ENCODE peak calls at places on chromosomes 4 and X, in six cellular contexts. A, W, T, R, M and S are unnamed samples.

GRCh38 chr4:176563591-176563990 is 229.1 kb downstream of the VEGFC start:
- DNase-seq in A (no peak), W (peak), M (no peak), T (peak), R (no peak), S (peak)

GRCh38 chr4:180925800-180926199 is 1317.4 kb upstream of the TENM3 start:
- DNase-seq in A (no peak), R (no peak), W (peak), T (peak), M (no peak), S (peak)

GRCh38 chrX:111914398-111915092 is 38.6 kb downstream of the TRPC5OS start:
- DNase-seq in A (no peak), R (no peak), W (no peak), T (peak), M (no peak), S (no peak)

GRCh38 chr4:139014391-139015268 is 951 bp upstream of the NOCT start:
- DNase-seq in M (no peak), A (peak), R (no peak), W (peak), T (peak), S (peak)

GRCh38 chr4:185529413-185529812 is 5.9 kb downstream of the PDLIM3 start:
- DNase-seq in T (no peak), R (no peak), M (no peak), A (no peak), W (no peak), S (no peak)

GRCh38 chrX:95059909-95060308 is 1385.9 kb downstream of the FAM133A start:
- DNase-seq in W (no peak), A (no peak), R (no peak), T (no peak), M (no peak), S (no peak)

GRCh38 chrX:47283015-47283771 is 50.4 kb downstream of the USP11 start:
- DNase-seq in A (no peak), T (peak), M (peak), R (no peak), W (peak), S (peak)

GRCh38 chr4:56863441-56864129 is 42.1 kb upstream of the SPINK2 start:
- DNase-seq in M (no peak), A (no peak), W (no peak), T (no peak), R (no peak), S (no peak)

GRCh38 chrX:21412883-21413282 is 38.7 kb downstream of the CNKSR2 start:
- DNase-seq in M (no peak), R (no peak), A (no peak), T (peak), W (peak), S (peak)

GRCh38 chr4:107893171-107894137 is 37.9 kb upstream of the CYP2U1 start:
- DNase-seq in W (peak), R (no peak), A (no peak), M (no peak), T (peak), S (peak)

GRCh38 chr4:94461506-94461905 is 9.8 kb downstream of the PDLIM5 start:
- DNase-seq in A (no peak), M (no peak), R (no peak), T (no peak), W (no peak), S (no peak)

GRCh38 chrX:46627700-46628405 is 54.3 kb downstream of the CHST7 start:
- DNase-seq in A (no peak), W (peak), R (no peak), T (no peak), M (no peak), S (no peak)

GRCh38 chrX:111515298-111515697 is 3.9 kb downstream of the SERTM2 start:
- DNase-seq in T (no peak), W (no peak), M (no peak), A (no peak), R (no peak), S (no peak)

GRCh38 chrX:118523920-118524319 is 28.3 kb downstream of the DOCK11 start:
- DNase-seq in R (no peak), A (no peak), M (no peak), T (no peak), W (no peak), S (no peak)

GRCh38 chr4:7186081-7186480 is 6.3 kb upstream of the SORCS2 start:
- DNase-seq in A (no peak), T (no peak), W (no peak), M (peak), R (peak), S (no peak)

GRCh38 chr4:3736806-3737205 is 29.4 kb upstream of the ADRA2C start:
- DNase-seq in R (no peak), T (no peak), M (no peak), W (no peak), A (no peak), S (no peak)

GRCh38 chrX:12002876-12003275 is 135.4 kb upstream of the FRMPD4 start:
- DNase-seq in M (no peak), W (no peak), R (no peak), A (no peak), T (no peak), S (no peak)

GRCh38 chrX:33330798-33331197 is 119.4 kb upstream of the DMD start:
- DNase-seq in T (no peak), A (no peak), W (no peak), M (no peak), R (no peak), S (no peak)

GRCh38 chr4:143768007-143768591 is 67.6 kb upstream of the FREM3 start:
- DNase-seq in T (peak), M (no peak), W (peak), A (no peak), R (no peak), S (peak)

GRCh38 chrX:119870626-119871131 is 854 bp downstream of the RNF113A start:
- DNase-seq in M (peak), T (peak), W (peak), A (no peak), R (peak), S (no peak)

GRCh38 chr4:130074096-130074495 is 978.1 kb downstream of the C4orf33 start:
- DNase-seq in A (no peak), W (no peak), M (no peak), T (no peak), R (no peak), S (no peak)

GRCh38 chr4:176927664-176928063 is 134.9 kb upstream of the VEGFC start:
- DNase-seq in T (peak), M (no peak), W (peak), R (no peak), A (peak), S (peak)

GRCh38 chr4:166506051-166506450 is 633.0 kb downstream of the TLL1 start:
- DNase-seq in A (no peak), M (no peak), T (no peak), W (no peak), R (no peak), S (no peak)

GRCh38 chrX:7552758-7553157 is 290.2 kb upstream of the VCX start:
- DNase-seq in T (no peak), W (no peak), R (no peak), M (no peak), A (no peak), S (no peak)

DNA sequence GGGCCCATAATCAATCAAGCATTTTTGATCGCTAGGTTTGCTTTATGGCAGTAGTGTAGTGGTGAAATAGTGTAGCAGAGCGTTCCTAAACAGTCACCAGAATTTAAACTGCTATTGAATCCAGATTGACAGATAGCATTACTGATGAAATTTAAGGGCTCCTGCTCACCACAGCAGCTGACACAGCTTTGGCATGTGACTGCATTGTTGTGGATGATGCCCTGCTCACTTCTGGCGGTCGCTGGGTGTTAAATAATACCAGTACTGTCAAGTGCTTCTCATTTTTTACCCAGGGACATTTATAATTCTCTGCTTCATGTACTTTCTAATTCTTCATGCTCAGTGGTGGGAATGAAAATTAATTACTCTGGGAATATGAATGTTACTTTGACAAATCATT is 102.0 kb upstream of the ARHGAP24 start:
- DNase-seq in T (no peak), W (no peak), R (no peak), M (no peak), A (no peak), S (no peak)
- H3K4me3 ChIP-seq in T (no peak), W (no peak), R (no peak), M (no peak), A (no peak), S (no peak)

GRCh38 chr4:40916880-40917279 is 167.1 kb downstream of the NSUN7 start:
- DNase-seq in T (peak), R (no peak), W (no peak), A (no peak), M (peak), S (no peak)
- TF ChIP-seq CTCF in T (peak), R (no peak), W (peak), A (no peak), M (no peak), S (peak)

GRCh38 chrX:134457708-134458107 is 2.3 kb upstream of the HPRT1 start:
- DNase-seq in R (no peak), T (no peak), M (no peak), A (no peak), W (no peak), S (no peak)
- H3K4me3 ChIP-seq in R (no peak), T (no peak), M (no peak), A (no peak), W (no peak), S (no peak)

DNA sequence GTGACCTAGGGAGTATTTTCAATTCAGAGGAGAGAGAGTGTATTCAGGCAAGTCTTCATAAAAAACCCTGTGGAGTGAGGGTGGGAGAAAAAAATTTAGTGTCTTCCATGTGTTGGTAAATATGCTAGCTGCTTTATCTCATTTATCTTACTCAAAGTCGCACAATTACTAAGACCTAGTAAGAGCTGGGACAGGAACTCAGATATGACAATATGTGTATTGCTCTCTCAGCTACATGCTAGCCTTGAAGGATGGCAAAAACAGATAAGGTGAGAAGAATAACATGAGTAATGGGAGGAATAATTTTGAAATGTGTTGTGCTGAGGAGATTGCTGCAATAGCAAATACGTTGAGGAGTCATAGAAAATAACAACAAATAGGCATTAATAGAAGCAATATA is 458.6 kb downstream of the SH2D1A start:
- DNase-seq in M (no peak), R (no peak), T (no peak), A (no peak), W (no peak), S (no peak)
- TF ChIP-seq CTCF in M (no peak), R (no peak), T (no peak), A (no peak), W (no peak), S (no peak)

GRCh38 chr4:173367285-173367684 is 3.5 kb upstream of the SAP30 start:
- DNase-seq in T (no peak), R (no peak), A (no peak), M (no peak), W (peak), S (peak)
- H3K4me3 ChIP-seq in T (no peak), R (no peak), A (no peak), M (no peak), W (peak), S (no peak)

GRCh38 chrX:39734174-39734776 is 363.5 kb downstream of the BCOR start:
- DNase-seq in T (no peak), W (no peak), R (no peak), A (no peak), M (peak), S (no peak)

GRCh38 chrX:39733745-39734144 is 364.0 kb downstream of the BCOR start:
- DNase-seq in W (no peak), M (no peak), R (no peak), T (no peak), A (no peak), S (no peak)

GRCh38 chrX:39740078-39740477 is 357.7 kb downstream of the BCOR start:
- DNase-seq in R (no peak), A (no peak), W (no peak), T (no peak), M (no peak), S (no peak)

GRCh38 chrX:39739585-39739984 is 358.2 kb downstream of the BCOR start:
- DNase-seq in A (no peak), T (no peak), W (no peak), M (no peak), R (no peak), S (no peak)

GRCh38 chrX:39736219-39737211 is 361.2 kb downstream of the BCOR start:
- DNase-seq in M (peak), A (no peak), R (peak), W (peak), T (peak), S (peak)
- TF ChIP-seq CTCF in M (no peak), A (no peak), R (no peak), W (no peak), T (no peak), S (no peak)

DNA sequence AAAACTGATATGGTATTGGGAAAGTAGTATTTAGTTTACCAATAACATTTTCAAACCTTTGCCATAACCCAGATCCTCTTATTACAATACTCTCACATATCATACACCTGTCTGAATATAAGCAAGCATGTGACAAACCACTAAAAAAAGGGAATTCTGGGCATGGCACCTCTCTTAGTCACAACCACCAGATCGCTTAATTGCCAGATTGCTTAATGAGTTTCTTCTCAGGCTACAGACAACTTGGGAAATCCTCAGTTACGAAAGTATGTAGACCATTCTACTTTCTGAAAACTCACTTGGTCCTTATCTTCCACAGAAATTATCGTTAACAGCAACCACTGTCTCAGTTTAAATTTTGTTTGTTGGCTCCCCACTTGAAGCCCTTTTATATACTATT is 2.1 kb downstream of the NAF1 start:
- DNase-seq in A (no peak), T (peak), R (no peak), W (no peak), M (no peak), S (peak)
- H3K4me3 ChIP-seq in A (peak), T (peak), R (peak), W (peak), M (no peak), S (peak)

DNA sequence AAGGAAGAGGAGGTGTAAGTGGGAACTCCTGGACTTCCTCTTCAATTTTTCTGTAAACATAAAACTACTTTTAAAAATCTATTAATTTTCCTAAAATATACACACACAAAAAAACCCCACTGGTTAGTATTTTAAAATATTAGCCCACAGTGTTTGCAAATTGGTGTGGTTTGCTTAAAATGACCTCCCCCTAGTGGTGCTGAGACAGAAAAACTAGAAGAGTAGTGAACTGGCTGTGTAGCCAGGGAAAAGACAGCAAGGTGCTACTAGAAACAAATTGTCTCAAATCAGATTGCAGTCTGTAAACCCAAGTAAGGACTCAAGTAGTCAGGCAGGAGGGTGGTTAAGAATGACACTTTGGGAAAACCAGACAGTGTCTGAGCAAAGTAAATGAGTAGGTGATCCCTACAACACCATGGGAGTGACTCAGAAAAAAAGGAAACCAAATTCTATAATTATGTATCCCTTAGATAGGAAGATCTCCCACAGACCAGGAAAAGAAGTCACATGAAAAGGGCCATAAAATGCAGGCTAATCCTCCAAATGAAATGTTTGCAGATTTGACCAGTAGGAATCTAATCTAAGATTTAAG is 26.0 kb downstream of the AMTN start:
- DNase-seq in A (peak), W (peak), T (peak), M (no peak), R (no peak), S (peak)
- TF ChIP-seq CTCF in A (peak), W (peak), T (peak), M (no peak), R (no peak), S (peak)